ENCODE peak calls at places on chromosomes 2 and 18, in eight cellular contexts. E is OCI-M1, B is left cardiac atrium, Q is mammary epithelial cell, L is left ventricle myocardium inferior, I is iris pigment epithelial cell, Y is non-pigmented ciliary epithelial cell, T is GM13976. P is an unnamed sample.
A peak's percentile ranks its signal among the peaks of the same experiment; 100 is the strongest.

GRCh38 chr2:55418512-55419235 is 982 bp downstream of the CCDC88A start:
- DNase-seq in E (peak; percentile 71), B (no peak), Q (peak; percentile 14), L (no peak), I (no peak), Y (no peak), T (no peak), P (no peak)

GRCh38 chr2:29238497-29238896 is 123.3 kb downstream of the CLIP4 start:
- DNase-seq in E (peak; percentile 34), B (no peak), Q (peak; percentile 40), L (no peak), I (peak; percentile 52), Y (no peak), T (peak; percentile 61), P (peak; percentile 87)

GRCh38 chr2:191927991-191928390 is 81.1 kb upstream of the CAVIN2 start:
- DNase-seq in E (peak; percentile 88), B (no peak), Q (peak; percentile 8), L (no peak), I (peak; percentile 60), Y (no peak), T (no peak), P (no peak)

GRCh38 chr2:2577366-2577765 is 246.3 kb upstream of the MYT1L start:
- DNase-seq in E (no peak), B (no peak), Q (no peak), L (no peak), I (no peak), Y (no peak), T (no peak), P (peak; percentile 45)

GRCh38 chr18:57910817-57911216 is 107.7 kb upstream of the ATP8B1 start:
- DNase-seq in E (peak; percentile 50), B (no peak), Q (no peak), L (no peak), I (no peak), Y (no peak), T (peak; percentile 41), P (peak; percentile 51)

GRCh38 chr2:20447437-20448245 is 767 bp downstream of the RHOB start:
- DNase-seq in E (no peak), B (peak; percentile 62), Q (peak; percentile 48), L (peak; percentile 58), I (no peak), Y (no peak), T (peak; percentile 72), P (peak; percentile 53)

GRCh38 chr2:128424406-128424805 is 105.7 kb upstream of the HS6ST1 start:
- DNase-seq in E (no peak), B (no peak), Q (no peak), L (no peak), I (no peak), Y (no peak), T (no peak), P (no peak)

GRCh38 chr2:212683346-212683745 is 144.7 kb upstream of the ERBB4 start:
- DNase-seq in E (peak; percentile 7), B (no peak), Q (peak; percentile 8), L (no peak), I (peak; percentile 63), Y (peak; percentile 10), T (no peak), P (no peak)

GRCh38 chr2:133641942-133642341 is 73.7 kb upstream of the NCKAP5 start:
- DNase-seq in E (no peak), B (no peak), Q (no peak), L (no peak), I (no peak), Y (no peak), T (no peak), P (no peak)

GRCh38 chr2:225040862-225041209 is 1.4 kb downstream of the DOCK10 start:
- DNase-seq in E (no peak), B (no peak), Q (no peak), L (no peak), I (no peak), Y (no peak), T (peak; percentile 22), P (no peak)

GRCh38 chr2:127649684-127650040 is 3.7 kb downstream of the GPR17 start:
- DNase-seq in E (peak; percentile 88), B (peak; percentile 90), Q (peak; percentile 64), L (no peak), I (peak; percentile 77), Y (peak; percentile 43), T (peak; percentile 90), P (peak; percentile 88)

GRCh38 chr2:70679244-70679643 is 88.8 kb downstream of the ADD2 start:
- DNase-seq in E (no peak), B (no peak), Q (no peak), L (no peak), I (peak; percentile 5), Y (no peak), T (no peak), P (no peak)

GRCh38 chr2:207505728-207506127 is 24.0 kb upstream of the CREB1 start:
- DNase-seq in E (peak; percentile 22), B (no peak), Q (peak; percentile 94), L (no peak), I (peak; percentile 89), Y (peak; percentile 72), T (no peak), P (no peak)